ENCODE peak calls at places on chromosomes 12 and 14, in four cellular contexts. N is NCI-H460, M is occipital lobe, Y is T-helper 9 cell. E is an unnamed sample.

GRCh38 chr12:95966287-95966870 is 23.2 kb downstream of the AMDHD1 start:
- DNase-seq in N (no peak), M (no peak), Y (no peak), E (no peak)

GRCh38 chr12:121792607-121793500 is 634 bp downstream of the RHOF start:
- DNase-seq in N (no peak), M (no peak), Y (peak), E (no peak)

GRCh38 chr12:32891956-32892355 is 4.6 kb downstream of the PKP2 start:
- DNase-seq in N (no peak), M (no peak), Y (no peak), E (no peak)

GRCh38 chr14:23421594-23421993 is 13.5 kb upstream of the MYH6 start:
- DNase-seq in N (no peak), M (no peak), Y (no peak), E (no peak)

GRCh38 chr14:69606258-69606657 is 5.1 kb upstream of the SUSD6 start:
- DNase-seq in N (no peak), M (no peak), Y (no peak), E (no peak)

GRCh38 chr12:103269962-103270361 is 225.8 kb downstream of the C12orf42 start:
- DNase-seq in N (no peak), M (no peak), Y (no peak), E (no peak)

GRCh38 chr14:90624228-90624627 is 192.0 kb downstream of the TTC7B start:
- DNase-seq in N (peak), M (no peak), Y (no peak), E (no peak)

GRCh38 chr12:20101046-20101445 is 267.3 kb upstream of the PDE3A start:
- DNase-seq in N (no peak), M (no peak), Y (no peak), E (no peak)

GRCh38 chr14:55104051-55104954 is 24.7 kb upstream of the LGALS3 start:
- DNase-seq in N (no peak), M (no peak), Y (no peak), E (no peak)

GRCh38 chr14:89855961-89856360 is 98.6 kb downstream of the EFCAB11 start:
- DNase-seq in N (no peak), M (no peak), Y (no peak), E (no peak)

GRCh38 chr12:51970904-51971646 is 19.6 kb downstream of the ACVR1B start:
- DNase-seq in N (no peak), M (no peak), Y (peak), E (no peak)

GRCh38 chr14:54730156-54730961 is 163.4 kb downstream of the SAMD4A start:
- DNase-seq in N (no peak), M (no peak), Y (no peak), E (no peak)

GRCh38 chr12:125079943-125080645 is 14.9 kb downstream of the AACS start:
- DNase-seq in N (peak), M (peak), Y (no peak), E (no peak)

GRCh38 chr14:89858084-89858483 is 96.4 kb downstream of the EFCAB11 start:
- DNase-seq in N (no peak), M (no peak), Y (no peak), E (no peak)

GRCh38 chr12:132583736-132584135 is 26.6 kb downstream of the LRCOL1 start:
- DNase-seq in N (no peak), M (no peak), Y (no peak), E (no peak)

GRCh38 chr12:121789800-121790748 is 3.4 kb downstream of the RHOF start:
- DNase-seq in N (no peak), M (no peak), Y (peak), E (no peak)

GRCh38 chr12:132150780-132151144 is 6.5 kb downstream of the NOC4L start:
- DNase-seq in N (no peak), M (no peak), Y (no peak), E (no peak)

GRCh38 chr14:103129301-103130016 is 6.2 kb downstream of the TNFAIP2 start:
- DNase-seq in N (no peak), M (no peak), Y (no peak), E (no peak)

GRCh38 chr12:57732270-57732669 is 6.3 kb downstream of the AGAP2 start:
- DNase-seq in N (no peak), M (no peak), Y (no peak), E (no peak)

GRCh38 chr12:23350808-23351207 is 598.7 kb downstream of the SOX5 start:
- DNase-seq in N (no peak), M (no peak), Y (no peak), E (no peak)

GRCh38 chr12:50533971-50534370 is 29.2 kb downstream of the DIP2B start:
- DNase-seq in N (no peak), M (no peak), Y (no peak), E (no peak)

GRCh38 chr14:71610149-71610548 is 322.1 kb upstream of the RGS6 start:
- DNase-seq in N (no peak), M (no peak), Y (no peak), E (no peak)

GRCh38 chr12:121536058-121536928 is 44.5 kb downstream of the KDM2B start:
- DNase-seq in N (no peak), M (peak), Y (peak), E (peak)

GRCh38 chr12:115341442-115341841 is 657.5 kb upstream of the TBX3 start:
- DNase-seq in N (peak), M (peak), Y (no peak), E (no peak)

GRCh38 chr14:92794547-92794941 is 439 bp downstream of the GOLGA5 start:
- DNase-seq in N (no peak), M (no peak), Y (peak), E (no peak)

GRCh38 chr12:55250944-55251343 is 6.5 kb downstream of the OR6C74 start:
- DNase-seq in N (no peak), M (no peak), Y (no peak), E (no peak)

GRCh38 chr14:101361451-101362433 is 199.6 kb upstream of the DIO3 start:
- DNase-seq in N (no peak), M (no peak), Y (no peak), E (no peak)

GRCh38 chr14:59221558-59221957 is 33.1 kb downstream of the DAAM1 start:
- DNase-seq in N (no peak), M (no peak), Y (no peak), E (no peak)

GRCh38 chr12:70031046-70031445 is 206.0 kb downstream of the MYRFL start:
- DNase-seq in N (no peak), M (no peak), Y (no peak), E (no peak)

GRCh38 chr14:91511014-91511466 is 930 bp upstream of the PPP4R3A start:
- DNase-seq in N (no peak), M (no peak), Y (no peak), E (no peak)

GRCh38 chr12:7067096-7067495 is 6.6 kb downstream of the C1S start:
- DNase-seq in N (no peak), M (no peak), Y (no peak), E (no peak)

GRCh38 chr14:23164250-23164649 is 19.2 kb downstream of the SLC7A8 start:
- DNase-seq in N (no peak), M (no peak), Y (no peak), E (no peak)

GRCh38 chr12:132490481-132491348 is 764 bp downstream of the FBRSL1 start:
- DNase-seq in N (no peak), M (no peak), Y (no peak), E (no peak)

E was measured in amygdala.